ENCODE peak calls at places on chromosome 12, in eight cellular contexts. F is suprapubic skin, H is A549, M is lower lobe of right lung, W is tibial nerve, C is Karpas-422, P is fibroblast of pulmonary artery, G is colonic mucosa. I is an unnamed sample.
A peak's percentile ranks its signal among the peaks of the same experiment; 100 is the strongest.

GRCh38 chr12:132356686-132357622 is 27.6 kb upstream of the GALNT9 start:
- DNase-seq in P (peak; percentile 90), W (no peak), C (no peak), G (peak; percentile 44), M (peak; percentile 51), F (no peak), H (peak; percentile 52), I (peak; percentile 69)

GRCh38 chr12:122947352-122947792 is 18.9 kb downstream of the ABCB9 start:
- DNase-seq in G (peak; percentile 70), W (no peak), M (peak; percentile 81), P (no peak), C (no peak), H (no peak), F (peak; percentile 87), I (no peak)

GRCh38 chr12:49092086-49092815 is 2.4 kb downstream of the DHH start:
- DNase-seq in F (no peak), W (no peak), P (peak; percentile 53), G (no peak), M (no peak), H (peak; percentile 68), C (peak; percentile 79), I (peak; percentile 41)

GRCh38 chr12:27998170-27999110 is 25.9 kb upstream of the PTHLH start:
- DNase-seq in H (peak; percentile 59), F (no peak), P (no peak), C (no peak), W (no peak), M (no peak), G (no peak), I (no peak)

GRCh38 chr12:48109424-48109823 is 3.5 kb upstream of the SENP1 start:
- DNase-seq in W (no peak), F (no peak), G (no peak), H (no peak), M (no peak), P (no peak), C (no peak), I (no peak)

GRCh38 chr12:27970391-27970980 is 2.0 kb downstream of the PTHLH start:
- DNase-seq in P (no peak), M (no peak), F (peak; percentile 57), H (peak; percentile 50), W (peak; percentile 11), C (no peak), G (no peak), I (peak; percentile 38)

GRCh38 chr12:110935588-110935987 is 15.2 kb upstream of the MYL2 start:
- DNase-seq in F (no peak), C (no peak), W (no peak), H (no peak), P (no peak), M (no peak), G (no peak), I (no peak)

GRCh38 chr12:9208236-9208635 is at the start of gene PZP:
- DNase-seq in F (no peak), M (no peak), C (no peak), G (no peak), P (no peak), W (no peak), H (no peak), I (no peak)

GRCh38 chr12:21745258-21745657 is 29.2 kb downstream of the KCNJ8 start:
- DNase-seq in P (no peak), F (no peak), M (no peak), W (no peak), H (no peak), G (no peak), C (no peak), I (no peak)

GRCh38 chr12:6465467-6466183 is 4.9 kb downstream of the VAMP1 start:
- DNase-seq in G (peak; percentile 77), H (peak; percentile 84), W (peak; percentile 82), M (no peak), P (peak; percentile 86), F (no peak), C (peak; percentile 71), I (peak; percentile 80)

GRCh38 chr12:121581681-121582439 is 1.0 kb upstream of the KDM2B start:
- DNase-seq in M (no peak), W (peak; percentile 13), F (no peak), C (peak; percentile 46), P (peak; percentile 44), H (no peak), G (peak; percentile 27), I (peak; percentile 71)

GRCh38 chr12:87234898-87235297 is 794.3 kb downstream of the C12orf50 start:
- DNase-seq in M (no peak), W (no peak), P (no peak), C (no peak), H (no peak), F (no peak), G (no peak), I (no peak)

DNA sequence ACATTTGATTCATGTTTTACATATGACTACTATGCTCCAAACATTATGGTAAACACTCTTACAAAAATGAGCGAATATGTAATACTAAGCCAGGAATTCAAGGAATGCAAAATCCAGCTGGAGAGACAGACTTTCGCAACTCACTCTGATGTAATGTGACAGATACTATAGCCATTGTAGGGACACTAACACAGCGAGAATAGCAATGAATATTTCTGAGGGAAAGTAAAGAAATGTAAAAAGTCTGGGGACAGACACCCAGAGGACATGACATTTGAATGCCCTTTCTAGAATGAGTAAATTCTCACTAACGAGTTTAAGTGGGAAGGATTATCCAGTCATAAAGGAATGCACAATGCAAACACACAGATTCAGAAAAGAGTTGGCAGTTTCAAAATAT is 121.9 kb downstream of the PIK3C2G start:
- DNase-seq in P (peak; percentile 96), C (no peak), G (no peak), F (no peak), H (peak; percentile 62), W (no peak), M (no peak), I (peak; percentile 78)
- H3K4me3 ChIP-seq in P (peak overlapping the region; percentile 6), C (no peak overlapping the region), G (no peak overlapping the region), F (no peak overlapping the region), H (no peak overlapping the region), W (no peak overlapping the region), M (no peak overlapping the region), I (no peak overlapping the region)

GRCh38 chr12:13882176-13882575 is 99.2 kb downstream of the GRIN2B start:
- DNase-seq in G (no peak), F (no peak), H (peak; percentile 52), W (no peak), P (no peak), C (no peak), M (no peak), I (no peak)

DNA sequence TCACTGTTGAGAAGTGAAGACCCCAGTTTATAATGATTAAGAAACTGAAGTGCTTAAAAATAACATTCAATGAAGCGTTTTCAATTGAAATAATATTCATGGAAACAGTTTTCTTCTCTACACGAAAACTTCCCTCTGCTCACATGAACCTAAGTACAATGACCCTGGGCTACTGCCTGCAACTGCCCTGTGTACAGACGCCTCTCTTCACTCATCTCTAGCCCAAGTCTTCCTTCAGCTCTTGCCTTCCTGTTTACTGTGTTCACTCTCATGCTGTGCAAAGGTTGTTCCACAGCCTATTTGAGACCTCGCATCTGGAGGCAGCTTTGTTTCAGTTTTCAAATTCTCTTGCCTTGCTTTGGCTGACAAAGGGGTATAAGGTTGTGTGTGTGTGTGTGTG is 100.8 kb downstream of the GRIN2B start:
- DNase-seq in M (no peak), G (no peak), W (no peak), P (no peak), F (no peak), C (no peak), H (no peak), I (no peak)
- H3K4me3 ChIP-seq in M (no peak overlapping the region), G (no peak overlapping the region), W (no peak overlapping the region), P (no peak overlapping the region), F (no peak overlapping the region), C (no peak overlapping the region), H (no peak overlapping the region), I (no peak overlapping the region)

DNA sequence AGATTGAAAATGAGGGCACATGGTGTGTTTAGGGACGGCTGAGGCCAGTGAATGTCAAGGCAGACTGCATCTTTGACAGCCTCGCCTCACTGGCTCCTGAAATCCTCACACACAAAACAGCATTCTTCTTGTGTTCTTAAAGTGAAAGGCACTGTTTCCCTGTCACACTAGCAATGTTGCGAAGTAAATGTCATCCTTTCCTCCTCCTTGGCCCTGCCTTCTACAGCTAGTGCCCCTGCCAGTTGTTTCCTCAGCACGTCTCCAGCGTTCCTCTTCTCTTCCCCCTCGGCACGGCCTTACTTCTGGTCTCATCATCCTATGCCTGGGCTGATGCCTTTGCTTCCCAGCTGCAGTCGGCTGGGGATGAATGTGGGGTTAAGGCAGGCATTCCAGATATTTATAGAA is 129.4 kb upstream of the DNM1L start:
- DNase-seq in F (no peak), M (no peak), G (no peak), P (no peak), H (no peak), W (peak; percentile 16), C (no peak), I (no peak)
- H3K4me3 ChIP-seq in F (no peak overlapping the region), M (no peak overlapping the region), G (no peak overlapping the region), P (no peak overlapping the region), H (no peak overlapping the region), W (no peak overlapping the region), C (no peak overlapping the region), I (no peak overlapping the region)

GRCh38 chr12:124422570-124423523 is 128.0 kb downstream of the RFLNA start:
- DNase-seq in M (peak; percentile 90), H (peak; percentile 98), W (peak; percentile 90), F (peak; percentile 96), P (peak; percentile 97), C (no peak), G (peak; percentile 94), I (peak; percentile 94)

GRCh38 chr12:124419292-124420040 is 124.6 kb downstream of the RFLNA start:
- DNase-seq in H (no peak), M (no peak), P (no peak), C (no peak), F (no peak), G (no peak), W (no peak), I (no peak)

GRCh38 chr12:124420041-124420765 is 125.3 kb downstream of the RFLNA start:
- DNase-seq in W (no peak), M (no peak), F (no peak), P (no peak), H (no peak), C (no peak), G (no peak), I (no peak)

GRCh38 chr12:124422142-124422569 is 127.3 kb downstream of the RFLNA start:
- DNase-seq in W (no peak), M (peak; percentile 74), F (no peak), C (no peak), G (peak; percentile 82), P (no peak), H (peak; percentile 58), I (no peak)

GRCh38 chr12:124420972-124421674 is 126.2 kb downstream of the RFLNA start:
- DNase-seq in C (no peak), H (no peak), W (no peak), F (no peak), P (no peak), M (no peak), G (no peak), I (no peak)
- H3K4me3 ChIP-seq in C (no peak overlapping the region), H (no peak overlapping the region), W (no peak overlapping the region), F (no peak overlapping the region), P (no peak overlapping the region), M (no peak overlapping the region), G (no peak overlapping the region), I (no peak overlapping the region)

GRCh38 chr12:7637641-7638040 is 28.1 kb downstream of the APOBEC1 start:
- DNase-seq in P (no peak), G (no peak), F (no peak), W (no peak), H (no peak), C (no peak), M (no peak), I (no peak)
- H3K4me3 ChIP-seq in P (no peak overlapping the region), G (no peak overlapping the region), F (no peak overlapping the region), W (no peak overlapping the region), H (no peak overlapping the region), C (no peak overlapping the region), M (no peak overlapping the region), I (no peak overlapping the region)